ENCODE peak calls at places on chromosomes 3 and 15, in six cellular contexts. P, L, M, I, H and X are unnamed samples.

GRCh38 chr3:169822091-169822490 is 9.4 kb upstream of the LRRC34 start:
- DNase-seq in H (no peak), I (no peak), M (no peak), L (no peak), P (no peak), X (no peak)

GRCh38 chr3:65342084-65342683 is 654.4 kb upstream of the ADAMTS9 start:
- DNase-seq in L (peak), M (peak), P (peak), H (peak), I (no peak), X (peak)

GRCh38 chr15:60590935-60591490 is 112.1 kb upstream of the ICE2 start:
- DNase-seq in I (no peak), M (peak), L (no peak), P (peak), H (peak), X (peak)

GRCh38 chr15:31934821-31935220 is 95.5 kb upstream of the CHRNA7 start:
- DNase-seq in M (no peak), L (no peak), H (no peak), I (no peak), P (no peak), X (no peak)

GRCh38 chr3:195255571-195256501 is 15.1 kb downstream of the XXYLT1 start:
- DNase-seq in L (no peak), M (no peak), H (no peak), I (no peak), P (no peak), X (no peak)

GRCh38 chr3:179666436-179667035 is 13.7 kb downstream of the USP13 start:
- DNase-seq in P (peak), M (no peak), H (no peak), I (no peak), L (no peak), X (peak)

GRCh38 chr3:48469046-48469915 is 22.7 kb downstream of the ATRIP start:
- DNase-seq in P (no peak), M (no peak), I (no peak), L (no peak), H (no peak), X (no peak)

GRCh38 chr3:8482960-8483665 is 18.5 kb upstream of the LMCD1 start:
- DNase-seq in I (peak), L (no peak), H (peak), P (no peak), M (peak), X (peak)

GRCh38 chr3:57060089-57060829 is at the start of gene SPATA12:
- DNase-seq in P (no peak), I (no peak), H (peak), M (peak), L (no peak), X (peak)

GRCh38 chr3:1955750-1956149 is 142.9 kb upstream of the CNTN4 start:
- DNase-seq in I (no peak), H (no peak), P (no peak), L (no peak), M (no peak), X (no peak)

GRCh38 chr3:42732196-42732828 is 29.7 kb upstream of the HHATL start:
- DNase-seq in M (no peak), H (no peak), L (no peak), I (no peak), P (no peak), X (no peak)

GRCh38 chr3:56304069-56304468 is 164.2 kb downstream of the ERC2 start:
- DNase-seq in M (no peak), I (no peak), P (no peak), L (no peak), H (no peak), X (no peak)

GRCh38 chr15:59376735-59377134 is 4.1 kb upstream of the MYO1E start:
- DNase-seq in P (no peak), L (peak), M (no peak), I (no peak), H (no peak), X (no peak)
- TF ChIP-seq CTCF in P (no peak), L (peak), M (no peak), I (peak), H (no peak), X (no peak)

DNA sequence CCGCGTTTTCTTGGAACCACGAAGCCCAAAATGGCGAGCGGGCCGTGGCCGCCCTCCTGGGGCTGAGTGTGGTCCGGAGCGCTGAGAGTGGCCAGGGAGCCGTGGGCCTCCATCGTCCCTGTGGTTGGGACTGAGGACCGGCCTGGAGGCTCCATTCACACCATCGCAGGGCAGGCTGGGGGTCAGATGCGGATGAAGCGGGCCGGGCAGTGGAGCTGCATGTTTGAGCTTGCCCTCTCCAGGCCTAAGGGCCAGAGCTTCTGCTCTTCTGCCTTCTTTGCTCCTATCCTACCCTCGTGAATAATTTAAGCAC is 44.8 kb upstream of the POLG start:
- DNase-seq in H (no peak), I (no peak), L (no peak), M (no peak), P (no peak), X (no peak)
- H3K4me3 ChIP-seq in H (no peak), I (no peak), L (no peak), M (no peak), P (no peak), X (no peak)

GRCh38 chr3:45546636-45547201 is 47.8 kb upstream of the LIMD1 start:
- DNase-seq in L (peak), M (no peak), I (no peak), H (no peak), P (peak), X (no peak)

GRCh38 chr3:45546223-45546622 is 48.3 kb upstream of the LIMD1 start:
- DNase-seq in M (no peak), H (no peak), P (no peak), L (no peak), I (no peak), X (no peak)

GRCh38 chr3:45544024-45544718 is 50.4 kb upstream of the LIMD1 start:
- DNase-seq in H (peak), L (no peak), P (peak), M (no peak), I (no peak), X (no peak)

GRCh38 chr3:45545476-45545875 is 49.1 kb upstream of the LIMD1 start:
- DNase-seq in I (no peak), L (no peak), M (peak), H (peak), P (peak), X (peak)

DNA sequence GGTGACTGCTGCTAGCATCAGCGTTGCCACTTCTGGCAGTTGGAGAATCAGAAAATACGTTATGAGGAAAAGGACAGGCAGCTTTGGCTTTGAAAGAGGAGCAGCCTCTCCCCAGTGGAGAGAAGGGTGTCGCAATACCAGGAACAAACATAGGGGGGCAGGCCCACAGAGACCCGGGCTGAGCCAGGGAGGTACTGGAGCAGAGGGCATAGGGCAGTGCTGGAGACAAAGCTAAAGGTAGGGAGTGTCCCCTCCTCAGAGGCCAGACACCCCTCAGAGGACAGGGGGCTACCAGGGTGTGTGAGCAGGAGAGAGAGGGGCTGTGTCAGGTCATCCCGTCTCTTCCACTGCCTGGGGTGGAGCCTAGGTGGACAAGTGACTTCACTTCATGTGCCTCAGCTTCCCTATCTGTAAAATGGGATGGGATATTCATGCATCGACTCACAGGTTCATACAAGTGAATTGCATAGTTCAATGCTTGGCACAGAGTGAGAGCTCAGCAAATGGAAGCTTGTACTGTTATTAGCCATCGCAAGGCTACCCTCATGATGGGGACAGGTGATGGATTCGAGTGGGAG is 49.7 kb upstream of the LIMD1 start:
- DNase-seq in I (no peak), P (no peak), M (no peak), H (no peak), L (no peak), X (no peak)
- TF ChIP-seq CTCF in I (peak), P (no peak), M (peak), H (peak), L (no peak), X (peak)

DNA sequence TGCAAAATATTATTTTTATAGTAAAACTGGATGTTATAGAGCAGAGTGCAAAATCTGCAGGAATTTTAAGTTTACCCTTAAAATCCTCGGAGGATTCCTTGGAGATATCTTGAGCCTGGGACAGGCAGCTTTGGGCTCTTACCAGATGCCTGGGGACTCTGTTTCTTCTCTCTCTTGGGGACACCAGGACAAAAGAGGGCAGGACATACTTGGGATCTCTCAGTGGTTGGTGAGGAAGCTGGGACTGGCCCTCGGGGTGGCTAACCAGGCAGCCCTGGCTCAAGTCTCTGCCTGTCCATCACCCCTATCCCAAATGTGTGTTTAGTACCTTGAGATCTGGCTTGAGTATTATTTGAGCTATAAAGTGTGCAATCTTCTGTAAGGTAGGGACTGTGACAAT is 38.6 kb downstream of the TKT start:
- DNase-seq in I (no peak), M (no peak), H (no peak), L (no peak), P (no peak), X (no peak)
- H3K4me3 ChIP-seq in I (no peak), M (no peak), H (no peak), L (no peak), P (no peak), X (no peak)

GRCh38 chr15:57618325-57618724 is 26.6 kb downstream of the MYZAP start:
- DNase-seq in H (no peak), L (no peak), I (no peak), M (no peak), P (no peak), X (no peak)

GRCh38 chr15:57624730-57625129 is 33.0 kb downstream of the MYZAP start:
- DNase-seq in H (no peak), I (no peak), P (no peak), L (no peak), M (no peak), X (no peak)

DNA sequence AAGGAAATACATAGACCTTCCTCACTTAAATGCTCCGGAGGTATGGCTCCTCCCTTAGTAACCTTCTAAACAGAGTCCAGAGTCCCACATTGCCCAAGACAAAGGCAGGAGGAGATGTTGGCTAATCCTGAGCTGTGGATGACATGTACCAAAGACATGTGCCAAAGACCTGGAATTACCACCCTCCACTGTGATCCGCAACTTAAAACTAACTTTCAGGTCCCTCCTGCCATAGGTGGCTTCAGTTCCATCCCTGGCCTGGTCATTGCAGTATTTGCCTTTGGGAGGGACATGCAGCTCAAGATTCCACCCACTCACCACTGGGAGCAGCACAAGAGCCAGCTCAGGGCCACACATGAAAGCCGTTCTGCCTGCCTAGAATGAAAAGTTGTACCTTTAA is 28.0 kb downstream of the MYZAP start:
- DNase-seq in I (no peak), L (no peak), M (no peak), P (no peak), H (no peak), X (no peak)
- TF ChIP-seq CTCF in I (no peak), L (no peak), M (no peak), P (peak), H (no peak), X (peak)

DNA sequence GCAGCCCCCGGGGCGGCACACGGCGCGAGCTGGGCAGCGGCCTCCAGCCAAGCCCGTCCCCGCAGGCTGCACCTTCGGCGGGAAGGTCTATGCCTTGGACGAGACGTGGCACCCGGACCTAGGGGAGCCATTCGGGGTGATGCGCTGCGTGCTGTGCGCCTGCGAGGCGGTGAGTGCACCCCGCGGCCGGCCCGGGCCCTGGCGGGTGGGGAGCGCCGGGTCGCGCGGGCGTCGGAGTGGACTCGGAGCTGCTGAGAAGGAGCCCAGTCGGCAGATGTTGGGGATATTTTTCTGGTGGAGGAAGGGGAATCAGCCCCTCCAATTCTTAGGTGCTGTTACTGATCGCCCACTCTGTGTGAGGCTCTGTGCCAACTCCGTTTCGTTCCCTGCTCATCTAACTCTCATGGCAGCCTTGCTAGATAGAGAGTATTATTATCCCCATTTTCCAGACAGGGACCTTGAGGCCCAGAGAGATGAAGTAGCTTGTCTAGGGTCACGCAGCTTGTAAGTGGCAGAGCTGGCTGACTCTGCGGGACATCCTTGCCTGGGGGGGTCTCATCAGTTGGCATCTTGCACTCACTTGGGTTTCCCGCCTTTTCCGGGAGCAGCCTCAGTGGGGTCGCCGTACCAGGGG is 890 bp downstream of the CHRD start:
- DNase-seq in I (no peak), L (no peak), H (no peak), M (no peak), P (no peak), X (no peak)
- H3K4me3 ChIP-seq in I (no peak), L (no peak), H (peak), M (peak), P (peak), X (peak)

DNA sequence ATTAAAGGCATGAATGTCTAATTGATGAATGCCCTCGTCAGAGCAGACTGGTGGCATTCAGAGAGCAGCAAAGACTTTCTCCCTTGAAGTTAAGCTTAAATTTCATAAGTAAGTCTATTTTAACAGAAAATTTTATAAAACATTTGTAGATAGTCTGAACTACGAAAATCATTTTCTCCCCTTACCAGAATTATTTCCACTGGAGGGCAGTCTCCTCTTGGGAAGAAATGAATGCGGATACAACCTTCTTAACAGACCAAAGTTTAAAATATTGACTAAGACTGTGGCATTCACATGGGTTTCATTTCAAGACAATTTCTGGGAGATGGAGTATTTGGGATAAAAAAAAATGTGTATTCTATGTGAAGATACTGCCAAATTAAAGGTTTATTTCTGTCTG is 669.0 kb downstream of the FHIT start:
- DNase-seq in H (peak), P (no peak), L (no peak), I (no peak), M (no peak), X (peak)
- TF ChIP-seq CTCF in H (peak), P (no peak), L (peak), I (peak), M (peak), X (peak)